ENCODE peak calls at places on chromosomes 12 and 14, in six cellular contexts. T is K562, F is endothelial cell, Q is A549, L is tibial artery, H is astrocyte of the cerebellum. P is an unnamed sample.

GRCh38 chr14:81363746-81364400 is 36.3 kb downstream of the STON2 start:
- DNase-seq in T (no peak), L (no peak), F (no peak), H (peak; percentile 29), Q (no peak), P (no peak)

GRCh38 chr14:58639842-58640484 is 2.2 kb downstream of the DACT1 start:
- DNase-seq in F (peak; percentile 40), L (peak; percentile 50), T (peak; percentile 13), H (peak; percentile 85), Q (peak; percentile 65), P (peak; percentile 59)

GRCh38 chr12:19018302-19018980 is 111.1 kb upstream of the PLEKHA5 start:
- DNase-seq in T (no peak), Q (peak; percentile 29), H (peak; percentile 84), L (no peak), F (no peak), P (no peak)

GRCh38 chr12:89540586-89540985 is 14.7 kb upstream of the POC1B start:
- DNase-seq in Q (no peak), T (peak; percentile 80), H (no peak), L (no peak), F (no peak), P (no peak)

GRCh38 chr14:101858791-101859537 is 97.5 kb downstream of the PPP2R5C start:
- DNase-seq in H (no peak), T (no peak), F (no peak), Q (no peak), L (no peak), P (no peak)

GRCh38 chr14:74983343-74983742 is 19.4 kb upstream of the EIF2B2 start:
- DNase-seq in T (no peak), F (no peak), Q (no peak), H (no peak), L (no peak), P (no peak)

GRCh38 chr14:94227029-94227428 is 52.9 kb downstream of the PPP4R4 start:
- DNase-seq in L (no peak), H (no peak), T (no peak), Q (no peak), F (no peak), P (no peak)

GRCh38 chr14:99755068-99755405 is 38.2 kb upstream of the EML1 start:
- DNase-seq in T (no peak), H (no peak), Q (no peak), F (no peak), L (no peak), P (no peak)

GRCh38 chr12:111171334-111171733 is 197.6 kb downstream of the PHETA1 start:
- DNase-seq in Q (no peak), H (no peak), T (no peak), L (no peak), F (no peak), P (no peak)

GRCh38 chr12:111175404-111175803 is 193.5 kb downstream of the PHETA1 start:
- DNase-seq in Q (no peak), T (no peak), L (no peak), F (no peak), H (no peak), P (no peak)

GRCh38 chr12:111171832-111172231 is 197.1 kb downstream of the PHETA1 start:
- DNase-seq in F (no peak), L (no peak), Q (no peak), T (no peak), H (no peak), P (no peak)

GRCh38 chr12:111173391-111174282 is 195.3 kb downstream of the PHETA1 start:
- DNase-seq in F (no peak), Q (no peak), T (no peak), H (no peak), L (no peak), P (no peak)

GRCh38 chr12:111174283-111175108 is 194.4 kb downstream of the PHETA1 start:
- DNase-seq in L (no peak), H (no peak), F (no peak), Q (peak; percentile 35), T (peak; percentile 29), P (no peak)
- TF ChIP-seq CTCF in L (no peak), H (no peak), F (no peak), Q (peak; percentile 48), T (peak; percentile 39), P (peak; percentile 16)

GRCh38 chr12:8912910-8913309 is 1.4 kb upstream of the PHC1 start:
- DNase-seq in Q (peak; percentile 26), L (no peak), H (no peak), F (peak; percentile 7), T (peak; percentile 12), P (peak; percentile 26)
- TF ChIP-seq CTCF in Q (no peak), L (no peak), H (peak; percentile 7), F (peak; percentile 50), T (no peak), P (peak; percentile 16)

DNA sequence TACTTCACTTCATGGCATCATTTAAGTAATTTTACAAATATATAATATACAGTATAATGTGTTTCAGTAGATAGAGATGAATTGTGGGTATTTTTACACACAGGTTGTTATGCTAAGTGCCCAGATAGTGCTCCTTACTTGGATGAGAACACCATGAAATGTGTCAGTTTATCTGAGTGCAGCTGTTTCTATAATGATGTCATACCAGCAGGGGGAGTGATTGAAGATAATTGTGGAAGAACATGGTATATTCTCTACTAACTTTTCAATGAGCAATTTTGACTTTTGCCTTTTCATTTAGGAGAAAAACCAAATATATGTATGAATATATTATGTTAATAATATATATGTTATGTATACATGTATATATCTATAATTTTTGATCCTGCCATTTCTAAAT is 221.6 kb downstream of the LRRK2 start:
- DNase-seq in L (no peak), F (no peak), Q (peak; percentile 42), T (peak; percentile 6), H (no peak), P (peak; percentile 42)
- TF ChIP-seq CTCF in L (no peak), F (peak; percentile 28), Q (peak; percentile 57), T (no peak), H (peak; percentile 44), P (peak; percentile 49)

DNA sequence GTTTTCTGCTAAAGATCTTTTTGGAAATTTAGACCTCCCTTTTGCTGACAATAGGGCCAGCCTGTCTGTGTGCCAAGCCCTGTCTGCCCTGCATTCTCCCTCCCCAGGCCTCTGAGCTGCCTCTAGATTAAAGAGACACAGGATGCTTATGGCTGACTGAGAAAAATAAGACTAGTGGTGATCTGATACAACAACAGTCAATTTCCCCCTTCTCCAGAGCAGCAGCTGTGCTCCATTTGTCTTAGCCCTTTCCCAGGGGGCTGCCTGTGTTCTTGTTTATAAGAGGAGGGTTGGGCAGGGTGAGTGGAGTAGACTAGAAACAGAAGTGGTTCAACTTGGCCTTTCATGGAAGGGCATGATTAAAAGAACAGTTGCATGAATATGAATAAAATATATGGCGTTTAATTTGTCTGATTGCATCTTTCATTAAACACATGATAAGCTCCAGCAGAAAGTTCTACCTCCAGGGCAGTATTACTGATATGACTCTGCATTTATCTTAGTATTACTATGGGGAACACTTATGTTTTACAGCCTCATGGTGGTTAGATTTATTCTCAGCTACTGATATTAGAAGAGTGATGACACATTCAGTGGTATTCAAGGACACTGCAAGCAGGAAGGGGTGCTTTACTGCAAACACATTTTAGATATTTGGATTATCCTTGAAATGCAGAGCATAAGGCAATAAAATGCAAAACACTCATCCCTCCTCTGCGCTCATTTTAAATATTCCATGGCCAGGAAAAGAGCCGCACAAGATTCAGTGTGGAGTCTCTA is 150.1 kb upstream of the CLEC14A start:
- DNase-seq in Q (peak; percentile 0), F (no peak), L (no peak), T (no peak), H (no peak), P (no peak)
- TF ChIP-seq CTCF in Q (no peak), F (peak; percentile 12), L (no peak), T (no peak), H (no peak), P (no peak)

GRCh38 chr14:104724981-104725771 is 1.1 kb downstream of the ADSS1 start:
- DNase-seq in L (peak; percentile 58), Q (peak; percentile 68), T (peak; percentile 30), H (no peak), F (peak; percentile 50), P (no peak)
- TF ChIP-seq CTCF in L (peak; percentile 25), Q (peak; percentile 34), T (peak; percentile 18), H (peak; percentile 23), F (no peak), P (peak; percentile 3)

DNA sequence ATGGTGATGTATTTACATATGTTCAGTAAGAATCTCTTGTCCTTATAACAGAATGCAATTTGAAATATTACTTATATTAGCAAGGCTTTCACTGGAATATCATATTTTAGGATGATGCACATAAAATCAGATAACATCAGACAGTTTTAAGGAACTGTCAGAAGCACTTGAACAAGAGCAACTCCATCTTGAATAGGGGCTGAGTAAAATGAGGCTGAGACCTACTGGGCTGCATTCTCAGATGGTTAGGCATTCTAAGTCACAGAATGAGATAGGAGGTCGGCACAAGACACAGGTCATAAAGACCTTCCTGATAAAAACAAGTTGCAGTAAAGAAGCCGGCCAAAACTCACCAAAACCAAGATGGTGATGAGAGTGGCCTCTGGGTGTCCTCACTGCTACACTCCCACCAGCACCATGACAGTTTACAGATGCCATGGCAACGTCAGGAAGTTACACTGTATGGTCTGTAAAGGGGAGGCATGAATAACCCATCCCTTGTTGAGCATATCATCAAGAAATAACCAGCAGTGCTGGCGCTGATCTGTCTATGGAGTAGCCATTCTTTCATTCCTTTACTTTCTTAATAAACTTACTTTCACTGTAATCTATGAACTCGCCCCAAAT is 27.6 kb upstream of the ETV6 start:
- DNase-seq in H (no peak), F (no peak), T (no peak), L (no peak), Q (peak; percentile 23), P (peak; percentile 51)
- TF ChIP-seq CTCF in H (no peak), F (no peak), T (peak; percentile 33), L (no peak), Q (no peak), P (no peak)

GRCh38 chr12:107778383-107779015 is 4.0 kb downstream of the ASCL4 start:
- DNase-seq in L (no peak), F (no peak), T (no peak), H (no peak), Q (no peak), P (no peak)

GRCh38 chr12:107776171-107776570 is 1.7 kb downstream of the ASCL4 start:
- DNase-seq in T (no peak), H (no peak), Q (no peak), L (no peak), F (no peak), P (no peak)

GRCh38 chr12:107774349-107775029 is at the start of gene ASCL4:
- DNase-seq in L (no peak), Q (no peak), F (no peak), H (no peak), T (no peak), P (no peak)

GRCh38 chr12:107779077-107779840 is 4.8 kb downstream of the ASCL4 start:
- DNase-seq in F (no peak), Q (no peak), L (no peak), T (no peak), H (no peak), P (peak; percentile 79)

GRCh38 chr12:107775093-107775721 is 703 bp downstream of the ASCL4 start:
- DNase-seq in F (peak; percentile 64), Q (no peak), H (no peak), L (no peak), T (no peak), P (no peak)
- TF ChIP-seq CTCF in F (no peak), Q (no peak), H (no peak), L (no peak), T (no peak), P (no peak)

GRCh38 chr12:46677749-46678148 is 148.0 kb downstream of the SLC38A4 start:
- DNase-seq in T (peak; percentile 19), L (no peak), H (peak; percentile 23), F (no peak), Q (peak; percentile 70), P (no peak)
- TF ChIP-seq CTCF in T (peak; percentile 72), L (no peak), H (peak; percentile 41), F (no peak), Q (peak; percentile 76), P (no peak)

P was measured in GM12865.